ENCODE peak calls at places on chromosome 6, in eight cellular contexts. L is NCI-H226; Y is AG20443; B is globus pallidus; D is NCI-H345; O is transverse colon; Z is WTC11; P is activated CD4-positive, alpha-beta T cell treated with anti-CD3 and anti-CD28 coated beads, Interleukin-2, amount 50 U/mL, for 1 hour. A is an unnamed sample.
A peak's percentile ranks its signal among the peaks of the same experiment; 100 is the strongest.

GRCh38 chr6:127891731-127892326 is 9.0 kb downstream of the THEMIS start:
- DNase-seq in L (no peak), Y (no peak), B (no peak), D (no peak), O (no peak), Z (no peak), P (no peak), A (no peak)

GRCh38 chr6:109477725-109478124 is 5.3 kb downstream of the ZBTB24 start:
- DNase-seq in L (no peak), Y (no peak), B (no peak), D (no peak), O (no peak), Z (no peak), P (no peak), A (no peak)

GRCh38 chr6:7219310-7219709 is 93.7 kb downstream of the SSR1 start:
- DNase-seq in L (no peak), Y (no peak), B (no peak), D (no peak), O (peak; percentile 47), Z (no peak), P (no peak), A (no peak)

GRCh38 chr6:34315780-34316179 is 67.0 kb upstream of the SMIM29 start:
- DNase-seq in L (no peak), Y (no peak), B (peak; percentile 45), D (no peak), O (no peak), Z (no peak), P (no peak), A (no peak)

GRCh38 chr6:160919713-160920112 is 71.9 kb upstream of the MAP3K4 start:
- DNase-seq in L (peak; percentile 29), Y (peak; percentile 74), B (no peak), D (no peak), O (no peak), Z (no peak), P (no peak), A (no peak)

GRCh38 chr6:14146459-14147096 is 29.0 kb downstream of the CD83 start:
- DNase-seq in L (no peak), Y (no peak), B (no peak), D (no peak), O (no peak), Z (no peak), P (no peak), A (no peak)

GRCh38 chr6:84093405-84094049 is 60.0 kb downstream of the MRAP2 start:
- DNase-seq in L (no peak), Y (no peak), B (no peak), D (no peak), O (no peak), Z (no peak), P (no peak), A (no peak)

GRCh38 chr6:169971951-169972651 is 220.7 kb downstream of the ERMARD start:
- DNase-seq in L (no peak), Y (no peak), B (no peak), D (no peak), O (no peak), Z (no peak), P (no peak), A (no peak)

GRCh38 chr6:163923658-163924411 is 509.3 kb downstream of the QKI start:
- DNase-seq in L (no peak), Y (peak; percentile 18), B (no peak), D (no peak), O (no peak), Z (no peak), P (no peak), A (no peak)

GRCh38 chr6:166494757-166495486 is 91.6 kb downstream of the RAMACL start:
- DNase-seq in L (no peak), Y (no peak), B (peak; percentile 78), D (no peak), O (no peak), Z (no peak), P (no peak), A (no peak)

GRCh38 chr6:55668625-55669024 is 89.6 kb upstream of the HMGCLL1 start:
- DNase-seq in L (no peak), Y (no peak), B (no peak), D (no peak), O (no peak), Z (no peak), P (no peak), A (no peak)

GRCh38 chr6:37024665-37025337 is 19.3 kb downstream of the FGD2 start:
- DNase-seq in L (peak; percentile 80), Y (peak; percentile 70), B (no peak), D (no peak), O (no peak), Z (no peak), P (no peak), A (no peak)

GRCh38 chr6:125952764-125953501 is 3.6 kb upstream of the HINT3 start:
- DNase-seq in L (peak; percentile 41), Y (peak; percentile 48), B (no peak), D (no peak), O (peak; percentile 23), Z (peak; percentile 69), P (no peak), A (no peak)

GRCh38 chr6:170497845-170498281 is 55.2 kb downstream of the PSMB1 start:
- DNase-seq in L (no peak), Y (no peak), B (no peak), D (peak; percentile 94), O (no peak), Z (peak; percentile 61), P (no peak), A (no peak)

GRCh38 chr6:54881066-54881733 is 34.6 kb downstream of the FAM83B start:
- DNase-seq in L (no peak), Y (no peak), B (no peak), D (no peak), O (no peak), Z (no peak), P (no peak), A (no peak)

GRCh38 chr6:131778134-131778533 is 29.7 kb upstream of the ENPP1 start:
- DNase-seq in L (no peak), Y (no peak), B (no peak), D (no peak), O (no peak), Z (no peak), P (no peak), A (no peak)

GRCh38 chr6:103047567-103047966 is 1654.1 kb downstream of the GRIK2 start:
- DNase-seq in L (no peak), Y (no peak), B (no peak), D (no peak), O (no peak), Z (no peak), P (no peak), A (no peak)

GRCh38 chr6:40962241-40962640 is 76.8 kb downstream of the UNC5CL start:
- DNase-seq in L (peak; percentile 83), Y (peak; percentile 85), B (no peak), D (no peak), O (no peak), Z (no peak), P (no peak), A (no peak)

GRCh38 chr6:144181639-144182038 is 31.3 kb downstream of the STX11 start:
- DNase-seq in L (no peak), Y (no peak), B (no peak), D (no peak), O (no peak), Z (no peak), P (no peak), A (no peak)

GRCh38 chr6:28587011-28587745 is 61.5 kb downstream of the GPX5 start:
- DNase-seq in L (peak; percentile 65), Y (peak; percentile 45), B (no peak), D (peak; percentile 80), O (peak; percentile 80), Z (peak; percentile 84), P (peak; percentile 49), A (peak; percentile 41)

GRCh38 chr6:1315560-1316386 is 3.9 kb downstream of the FOXQ1 start:
- DNase-seq in L (no peak), Y (no peak), B (no peak), D (no peak), O (no peak), Z (no peak), P (no peak), A (no peak)

GRCh38 chr6:20463396-20463795 is 61.7 kb downstream of the E2F3 start:
- DNase-seq in L (no peak), Y (no peak), B (no peak), D (no peak), O (no peak), Z (no peak), P (no peak), A (no peak)

GRCh38 chr6:10419749-10420545 is 5.1 kb upstream of the TFAP2A start:
- DNase-seq in L (no peak), Y (peak; percentile 49), B (no peak), D (no peak), O (no peak), Z (no peak), P (no peak), A (no peak)

GRCh38 chr6:112936476-112936875 is 589.3 kb downstream of the RFPL4B start:
- DNase-seq in L (no peak), Y (peak; percentile 32), B (no peak), D (no peak), O (no peak), Z (no peak), P (no peak), A (no peak)

GRCh38 chr6:4908062-4908461 is 95.8 kb downstream of the RPP40 start:
- DNase-seq in L (no peak), Y (no peak), B (no peak), D (no peak), O (peak; percentile 36), Z (no peak), P (no peak), A (no peak)

GRCh38 chr6:140546640-140547039 is 1172.2 kb upstream of the CITED2 start:
- DNase-seq in L (no peak), Y (peak; percentile 20), B (no peak), D (no peak), O (no peak), Z (no peak), P (no peak), A (no peak)

GRCh38 chr6:131061771-131062160 is 1.3 kb downstream of the EPB41L2 start:
- DNase-seq in L (no peak), Y (no peak), B (peak; percentile 27), D (no peak), O (no peak), Z (no peak), P (no peak), A (peak; percentile 6)

GRCh38 chr6:166025149-166025898 is 142.3 kb downstream of the TBXT start:
- DNase-seq in L (peak; percentile 88), Y (peak; percentile 74), B (no peak), D (no peak), O (no peak), Z (no peak), P (no peak), A (no peak)

GRCh38 chr6:41167173-41167963 is 4.5 kb upstream of the TREM2 start:
- DNase-seq in L (no peak), Y (peak; percentile 34), B (no peak), D (no peak), O (no peak), Z (peak; percentile 71), P (no peak), A (no peak)

GRCh38 chr6:68343901-68344300 is 291.2 kb upstream of the ADGRB3 start:
- DNase-seq in L (no peak), Y (no peak), B (peak; percentile 41), D (peak; percentile 73), O (no peak), Z (peak; percentile 64), P (no peak), A (no peak)

GRCh38 chr6:14135865-14136539 is 18.4 kb downstream of the CD83 start:
- DNase-seq in L (no peak), Y (no peak), B (peak; percentile 30), D (no peak), O (no peak), Z (no peak), P (no peak), A (no peak)

GRCh38 chr6:3226422-3227362 is 761 bp downstream of the TUBB2B start:
- DNase-seq in L (no peak), Y (no peak), B (peak; percentile 66), D (peak; percentile 16), O (no peak), Z (peak; percentile 55), P (no peak), A (no peak)